ENCODE peak calls at places on chromosome 10, in five cellular contexts. One of them, this sample, is unnamed.

GRCh38 chr10:110456523-110457091 is 41.1 kb upstream of the DUSP5 start:
- ATAC-seq in upper lobe of left lung: no peak
- ATAC-seq in GM12878: no peak
- ATAC-seq in HepG2: no peak
- ATAC-seq in K562: no peak
- ATAC-seq in this sample: no peak

GRCh38 chr10:59752278-59752940 is 846 bp downstream of the MRLN start:
- ATAC-seq in upper lobe of left lung: no peak
- ATAC-seq in HepG2: no peak
- ATAC-seq in GM12878: no peak
- ATAC-seq in K562: no peak
- ATAC-seq in this sample: no peak

GRCh38 chr10:87715727-87716670 is 56.3 kb downstream of the PAPSS2 start:
- ATAC-seq in upper lobe of left lung: no peak
- ATAC-seq in GM12878: no peak
- ATAC-seq in HepG2: no peak
- ATAC-seq in K562: no peak
- ATAC-seq in this sample: peak; percentile 41

GRCh38 chr10:79144341-79145173 is 75.8 kb downstream of the ZMIZ1 start:
- ATAC-seq in upper lobe of left lung: no peak
- ATAC-seq in K562: no peak
- ATAC-seq in HepG2: no peak
- ATAC-seq in GM12878: no peak
- ATAC-seq in this sample: no peak

GRCh38 chr10:96272986-96273280 is 1.6 kb upstream of the BLNK start:
- ATAC-seq in upper lobe of left lung: no peak
- ATAC-seq in GM12878: no peak
- ATAC-seq in HepG2: no peak
- ATAC-seq in K562: no peak
- ATAC-seq in this sample: no peak

GRCh38 chr10:1050555-1050954 is 1.6 kb upstream of the IDI1 start:
- ATAC-seq in GM12878: peak; percentile 34
- ATAC-seq in K562: no peak
- ATAC-seq in upper lobe of left lung: no peak
- ATAC-seq in HepG2: peak; percentile 11
- ATAC-seq in this sample: no peak

GRCh38 chr10:31749293-31749692 is 179.3 kb downstream of the ARHGAP12 start:
- ATAC-seq in HepG2: no peak
- ATAC-seq in GM12878: no peak
- ATAC-seq in upper lobe of left lung: no peak
- ATAC-seq in K562: no peak
- ATAC-seq in this sample: no peak

GRCh38 chr10:86390337-86391120 is 23.9 kb upstream of the GRID1 start:
- ATAC-seq in upper lobe of left lung: no peak
- ATAC-seq in HepG2: peak; percentile 40
- ATAC-seq in K562: no peak
- ATAC-seq in GM12878: no peak
- ATAC-seq in this sample: no peak

GRCh38 chr10:91788527-91788926 is 9.7 kb upstream of the TNKS2 start:
- ATAC-seq in upper lobe of left lung: no peak
- ATAC-seq in GM12878: no peak
- ATAC-seq in HepG2: peak; percentile 96
- ATAC-seq in K562: peak; percentile 47
- ATAC-seq in this sample: no peak

GRCh38 chr10:44477021-44477420 is 92.1 kb upstream of the CXCL12 start:
- ATAC-seq in upper lobe of left lung: no peak
- ATAC-seq in K562: peak; percentile 26
- ATAC-seq in HepG2: no peak
- ATAC-seq in GM12878: no peak
- ATAC-seq in this sample: no peak

GRCh38 chr10:86363833-86364511 is 2.6 kb downstream of the GRID1 start:
- ATAC-seq in upper lobe of left lung: peak; percentile 31
- ATAC-seq in GM12878: peak; percentile 34
- ATAC-seq in K562: no peak
- ATAC-seq in HepG2: no peak
- ATAC-seq in this sample: no peak

GRCh38 chr10:103915794-103916193 is 2.2 kb downstream of the STN1 start:
- ATAC-seq in HepG2: no peak
- ATAC-seq in GM12878: peak; percentile 41
- ATAC-seq in upper lobe of left lung: no peak
- ATAC-seq in K562: no peak
- ATAC-seq in this sample: no peak

GRCh38 chr10:80516506-80517075 is 21.1 kb upstream of the SH2D4B start:
- ATAC-seq in GM12878: no peak
- ATAC-seq in HepG2: no peak
- ATAC-seq in upper lobe of left lung: no peak
- ATAC-seq in K562: no peak
- ATAC-seq in this sample: no peak

GRCh38 chr10:79299397-79300370 is 47.6 kb upstream of the PPIF start:
- ATAC-seq in upper lobe of left lung: peak; percentile 6
- ATAC-seq in HepG2: no peak
- ATAC-seq in GM12878: no peak
- ATAC-seq in K562: no peak
- ATAC-seq in this sample: peak; percentile 80

GRCh38 chr10:79413196-79413595 is 32.2 kb downstream of the ZCCHC24 start:
- ATAC-seq in upper lobe of left lung: no peak
- ATAC-seq in HepG2: no peak
- ATAC-seq in K562: peak; percentile 55
- ATAC-seq in GM12878: peak; percentile 71
- ATAC-seq in this sample: no peak

GRCh38 chr10:29734640-29734979 is 99.8 kb upstream of the SVIL start:
- ATAC-seq in HepG2: no peak
- ATAC-seq in GM12878: peak; percentile 3
- ATAC-seq in upper lobe of left lung: no peak
- ATAC-seq in K562: no peak
- ATAC-seq in this sample: no peak

GRCh38 chr10:17022898-17023297 is 106.7 kb downstream of the CUBN start:
- ATAC-seq in K562: no peak
- ATAC-seq in GM12878: no peak
- ATAC-seq in upper lobe of left lung: no peak
- ATAC-seq in HepG2: no peak
- ATAC-seq in this sample: no peak

GRCh38 chr10:21727452-21728168 is 193.6 kb downstream of the MLLT10 start:
- ATAC-seq in GM12878: no peak
- ATAC-seq in upper lobe of left lung: no peak
- ATAC-seq in K562: no peak
- ATAC-seq in HepG2: no peak
- ATAC-seq in this sample: no peak

GRCh38 chr10:60820093-60820769 is 42.0 kb downstream of the CDK1 start:
- ATAC-seq in K562: peak; percentile 78
- ATAC-seq in upper lobe of left lung: no peak
- ATAC-seq in HepG2: peak; percentile 44
- ATAC-seq in GM12878: peak; percentile 91
- ATAC-seq in this sample: no peak

GRCh38 chr10:129919358-129919757 is 44.7 kb downstream of the EBF3 start:
- ATAC-seq in K562: no peak
- ATAC-seq in GM12878: no peak
- ATAC-seq in HepG2: no peak
- ATAC-seq in upper lobe of left lung: no peak
- ATAC-seq in this sample: no peak

GRCh38 chr10:58653139-58653538 is 140.5 kb downstream of the BICC1 start:
- ATAC-seq in upper lobe of left lung: no peak
- ATAC-seq in HepG2: no peak
- ATAC-seq in K562: no peak
- ATAC-seq in GM12878: no peak
- ATAC-seq in this sample: peak; percentile 22

GRCh38 chr10:47144525-47144924 is 155.5 kb upstream of the GDF10 start:
- ATAC-seq in K562: no peak
- ATAC-seq in upper lobe of left lung: no peak
- ATAC-seq in HepG2: no peak
- ATAC-seq in GM12878: no peak
- ATAC-seq in this sample: no peak

GRCh38 chr10:101938316-101939272 is 95.0 kb upstream of the KCNIP2 start:
- ATAC-seq in HepG2: no peak
- ATAC-seq in K562: no peak
- ATAC-seq in upper lobe of left lung: no peak
- ATAC-seq in GM12878: no peak
- ATAC-seq in this sample: no peak
- H3K4me3 ChIP-seq in HepG2: no peak overlapping the region
- H3K4me3 ChIP-seq in K562: no peak overlapping the region
- H3K4me3 ChIP-seq in upper lobe of left lung: no peak overlapping the region
- H3K4me3 ChIP-seq in GM12878: no peak overlapping the region
- H3K4me3 ChIP-seq in this sample: no peak overlapping the region

DNA sequence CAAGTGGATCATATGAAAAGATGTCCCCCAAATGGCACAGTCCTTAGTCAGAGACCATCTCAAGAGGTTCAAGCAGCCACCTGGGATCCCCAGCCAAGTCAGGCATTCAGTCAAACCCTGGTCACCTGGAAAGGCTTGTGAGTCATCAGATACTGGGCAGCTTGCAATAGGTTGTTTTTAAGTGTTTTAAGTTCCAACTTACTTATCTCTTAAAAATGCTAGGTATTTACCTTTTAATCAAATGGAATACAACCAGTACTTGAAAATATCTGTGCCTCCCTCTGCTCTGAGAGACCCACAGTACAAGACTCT is 262.2 kb downstream of the WDR11 start:
- ATAC-seq in upper lobe of left lung: peak; percentile 86
- ATAC-seq in K562: no peak
- ATAC-seq in GM12878: no peak
- ATAC-seq in HepG2: no peak
- ATAC-seq in this sample: no peak
- TF ChIP-seq EP300 in upper lobe of left lung: no peak
- TF ChIP-seq EP300 in K562: no peak
- TF ChIP-seq EP300 in GM12878: no peak
- TF ChIP-seq EP300 in HepG2: no peak
- TF ChIP-seq EP300 in this sample: no peak

DNA sequence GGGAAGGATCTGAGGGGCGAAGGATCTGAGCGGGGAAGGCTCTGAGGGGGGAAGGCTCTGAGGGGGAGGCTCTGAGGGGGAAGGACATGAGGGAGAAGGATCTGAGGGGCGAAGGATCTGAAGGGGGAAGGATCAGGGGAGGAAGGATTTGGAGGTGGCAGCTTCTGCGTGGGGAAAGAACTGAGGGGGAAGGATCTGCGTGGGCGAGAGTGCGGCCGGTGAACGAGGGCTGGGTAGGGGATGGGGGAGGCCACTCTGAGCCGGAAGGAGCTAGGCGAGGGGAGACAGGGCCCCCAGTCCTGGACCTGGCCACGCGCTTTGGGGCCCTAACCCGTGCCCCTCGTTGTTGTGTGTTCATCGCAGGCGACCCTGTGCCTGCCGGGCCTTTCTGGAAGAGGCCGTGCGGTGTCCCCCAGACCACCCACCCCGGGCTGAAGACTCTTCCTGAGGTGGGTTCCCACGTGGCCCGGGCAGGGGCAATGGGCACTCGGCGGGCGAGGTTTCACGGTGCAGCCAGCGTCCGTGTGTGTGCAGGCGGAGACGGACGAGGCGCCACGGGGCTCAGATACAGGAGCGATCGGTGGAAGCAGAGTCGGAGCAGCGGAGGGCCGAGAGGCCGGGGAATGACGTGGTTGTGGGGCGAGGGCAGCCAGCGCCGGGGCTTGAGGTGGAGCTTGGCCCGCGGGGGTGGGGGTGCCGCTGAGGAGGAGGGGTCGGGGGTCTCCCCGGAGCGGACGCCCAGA is 2.0 kb downstream of the CALY start:
- ATAC-seq in GM12878: peak; percentile 31
- ATAC-seq in K562: peak; percentile 68
- ATAC-seq in upper lobe of left lung: no peak
- ATAC-seq in HepG2: peak; percentile 66
- ATAC-seq in this sample: peak; percentile 26
- H3K27me3 ChIP-seq in GM12878: peaks cover 5% of the 10 kb centered on the region
- H3K27me3 ChIP-seq in K562: peaks cover 12% of the 10 kb centered on the region
- H3K27me3 ChIP-seq in upper lobe of left lung: peaks cover 38% of the 10 kb centered on the region
- H3K27me3 ChIP-seq in HepG2: peaks cover 6% of the 10 kb centered on the region
- H3K27me3 ChIP-seq in this sample: peaks cover 88% of the 10 kb centered on the region

DNA sequence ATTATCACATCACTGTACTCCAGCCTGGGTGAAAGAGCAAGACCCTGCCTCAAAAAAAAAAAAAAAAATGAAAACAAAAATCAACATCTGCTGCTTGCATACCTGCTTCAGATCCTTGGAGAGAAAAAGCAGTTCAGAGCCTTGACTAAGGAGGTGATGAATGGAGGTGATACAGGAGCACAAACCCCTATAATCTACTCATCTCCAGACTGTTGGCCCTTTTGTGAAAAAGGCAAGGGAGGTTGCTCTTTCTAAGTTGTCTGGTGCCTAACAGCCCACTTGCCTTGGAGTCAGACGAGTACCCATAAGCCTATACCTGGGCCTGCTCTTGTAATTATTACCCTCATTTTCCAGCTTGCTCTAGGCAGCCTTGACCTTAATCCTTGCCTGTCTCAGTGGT is 1.4 kb downstream of the SFXN2 start:
- ATAC-seq in HepG2: no peak
- ATAC-seq in K562: no peak
- ATAC-seq in GM12878: no peak
- ATAC-seq in upper lobe of left lung: no peak
- ATAC-seq in this sample: no peak
- H3K4me3 ChIP-seq in HepG2: peak overlapping the region; percentile 90
- H3K4me3 ChIP-seq in K562: no peak overlapping the region
- H3K4me3 ChIP-seq in GM12878: peak overlapping the region; percentile 92
- H3K4me3 ChIP-seq in upper lobe of left lung: no peak overlapping the region
- H3K4me3 ChIP-seq in this sample: no peak overlapping the region

GRCh38 chr10:63240807-63241206 is 107.7 kb downstream of the NRBF2 start:
- ATAC-seq in HepG2: no peak
- ATAC-seq in K562: peak; percentile 56
- ATAC-seq in upper lobe of left lung: no peak
- ATAC-seq in GM12878: no peak
- ATAC-seq in this sample: no peak

GRCh38 chr10:63241898-63242297 is 108.8 kb downstream of the NRBF2 start:
- ATAC-seq in HepG2: no peak
- ATAC-seq in GM12878: peak; percentile 37
- ATAC-seq in upper lobe of left lung: no peak
- ATAC-seq in K562: peak; percentile 28
- ATAC-seq in this sample: no peak

GRCh38 chr10:63237396-63237795 is 104.3 kb downstream of the NRBF2 start:
- ATAC-seq in HepG2: no peak
- ATAC-seq in GM12878: no peak
- ATAC-seq in upper lobe of left lung: no peak
- ATAC-seq in K562: peak; percentile 7
- ATAC-seq in this sample: no peak

DNA sequence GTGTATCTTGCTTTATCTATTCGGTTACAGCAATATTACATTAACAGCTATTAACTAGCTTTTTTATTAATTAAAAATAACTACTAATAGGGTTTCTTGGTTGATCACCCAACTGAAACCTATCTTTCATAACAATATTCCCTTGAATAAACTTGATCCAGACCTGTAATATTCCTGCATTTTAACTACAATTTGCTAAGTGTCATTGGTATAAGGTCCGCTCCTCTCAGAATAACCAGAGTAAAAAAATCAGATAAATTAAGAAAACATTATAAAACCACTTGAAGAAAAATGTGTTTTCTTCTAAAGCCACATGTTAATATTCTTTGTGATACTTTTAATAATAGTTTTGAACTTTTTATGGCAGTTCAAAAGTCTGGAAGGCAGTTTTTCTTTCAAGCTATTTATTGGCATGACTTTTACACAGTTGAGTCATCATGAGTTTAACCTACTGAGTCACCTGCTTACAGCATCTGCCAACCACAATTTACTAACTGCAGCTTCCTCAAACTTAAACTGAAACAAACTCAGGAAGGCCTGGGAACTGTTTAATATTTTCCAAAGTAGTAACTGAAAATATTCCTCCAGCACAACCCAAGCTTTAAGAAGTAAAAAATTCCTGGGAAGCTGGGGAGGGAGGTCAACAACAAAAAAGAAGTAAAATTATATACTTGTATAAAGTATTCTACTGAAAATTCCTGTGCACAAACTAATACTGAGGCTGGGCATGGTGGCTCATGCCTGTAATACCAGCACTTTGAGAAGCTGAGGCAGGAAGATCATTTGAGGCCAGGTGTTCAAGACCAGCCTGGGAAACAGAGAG is 103.2 kb downstream of the NRBF2 start:
- ATAC-seq in K562: peak; percentile 71
- ATAC-seq in upper lobe of left lung: peak; percentile 75
- ATAC-seq in GM12878: peak; percentile 87
- ATAC-seq in HepG2: peak; percentile 69
- ATAC-seq in this sample: peak; percentile 83
- TF ChIP-seq EP300 in K562: peak; percentile 72
- TF ChIP-seq EP300 in upper lobe of left lung: no peak
- TF ChIP-seq EP300 in GM12878: peak; percentile 70
- TF ChIP-seq EP300 in HepG2: no peak
- TF ChIP-seq EP300 in this sample: no peak